ENCODE peak calls at places on chromosomes 4 and X, in seven cellular contexts. D is heart left ventricle, S is thyroid gland, P is fibroblast of lung, G is HepG2, H is esophagus squamous epithelium, V is colonic mucosa. Z is an unnamed sample. For H3K4me1, the result is how much of the 10 kb centered on the place peaks cover.

GRCh38 chr4:170651786-170652185 is 562.0 kb upstream of the AADAT start:
- DNase-seq in V (no peak), S (no peak), G (no peak), P (peak), H (no peak), D (no peak), Z (no peak)

GRCh38 chr4:112514449-112515277 is 1.3 kb downstream of the NEUROG2 start:
- DNase-seq in D (no peak), S (no peak), G (no peak), V (no peak), H (no peak), P (no peak), Z (peak)

GRCh38 chr4:150217192-150217591 is 138.9 kb downstream of the DCLK2 start:
- DNase-seq in D (no peak), S (peak), G (peak), P (peak), H (no peak), V (no peak), Z (no peak)

GRCh38 chrX:135513140-135513535 is 7.3 kb upstream of the INTS6L start:
- DNase-seq in P (no peak), D (no peak), V (no peak), G (no peak), S (no peak), H (no peak), Z (no peak)

GRCh38 chrX:108527724-108528123 is 88.1 kb downstream of the COL4A5 start:
- DNase-seq in V (no peak), P (no peak), S (no peak), G (no peak), D (no peak), H (no peak), Z (no peak)

GRCh38 chrX:84047339-84047738 is 140.7 kb downstream of the RPS6KA6 start:
- DNase-seq in S (no peak), H (no peak), D (no peak), G (no peak), V (no peak), P (no peak), Z (no peak)

GRCh38 chr4:147578057-147578476 is 39.1 kb upstream of the TMEM184C start:
- DNase-seq in H (no peak), D (no peak), P (peak), S (peak), V (no peak), G (peak), Z (no peak)

GRCh38 chr4:4420421-4420820 is 33.5 kb downstream of the NSG1 start:
- DNase-seq in V (no peak), G (no peak), P (no peak), H (no peak), D (no peak), S (no peak), Z (no peak)

GRCh38 chrX:386768-387575 is at the start of gene PPP2R3B:
- DNase-seq in V (peak), D (peak), H (no peak), P (peak), S (peak), G (peak), Z (peak)

GRCh38 chrX:19695884-19696283 is 180.6 kb upstream of the MAP3K15 start:
- DNase-seq in G (no peak), H (no peak), V (no peak), P (no peak), S (no peak), D (no peak), Z (no peak)

GRCh38 chr4:177052211-177052725 is 257.4 kb upstream of the NEIL3 start:
- DNase-seq in V (no peak), H (no peak), G (no peak), S (no peak), D (no peak), P (no peak), Z (no peak)

GRCh38 chr4:105158837-105159236 is 12.2 kb downstream of the TET2 start:
- DNase-seq in P (peak), V (no peak), H (no peak), D (no peak), G (peak), S (peak), Z (no peak)

GRCh38 chrX:42920752-42921151 is 142.8 kb upstream of the PPP1R2C start:
- DNase-seq in G (no peak), P (no peak), H (no peak), S (no peak), D (no peak), V (no peak), Z (no peak)

GRCh38 chr4:175330652-175331051 is 412.5 kb downstream of the ADAM29 start:
- DNase-seq in V (no peak), S (no peak), P (peak), D (no peak), G (no peak), H (no peak), Z (no peak)

GRCh38 chr4:164204434-164204833 is 549.5 kb upstream of the SMIM31 start:
- DNase-seq in S (no peak), D (no peak), G (peak), H (no peak), P (peak), V (no peak), Z (peak)

GRCh38 chrX:87338510-87338909 is 179.1 kb upstream of the KLHL4 start:
- DNase-seq in V (no peak), H (no peak), P (peak), D (no peak), G (peak), S (no peak), Z (no peak)

GRCh38 chr4:173301518-173302201 is 32.5 kb downstream of the HMGB2 start:
- DNase-seq in P (peak), H (no peak), S (no peak), G (no peak), V (no peak), D (no peak), Z (no peak)

GRCh38 chrX:139125916-139126315 is 404.6 kb upstream of the F9 start:
- DNase-seq in P (no peak), S (no peak), D (no peak), V (no peak), H (no peak), G (no peak), Z (no peak)

GRCh38 chr4:169252339-169253086 is 18.2 kb downstream of the SH3RF1 start:
- DNase-seq in H (no peak), S (no peak), D (no peak), P (peak), V (no peak), G (no peak), Z (no peak)
- H3K4me1 ChIP-seq in H (half or more), S (half or more), D (under half), P (under half), V (under half), G (half or more), Z (half or more)

DNA sequence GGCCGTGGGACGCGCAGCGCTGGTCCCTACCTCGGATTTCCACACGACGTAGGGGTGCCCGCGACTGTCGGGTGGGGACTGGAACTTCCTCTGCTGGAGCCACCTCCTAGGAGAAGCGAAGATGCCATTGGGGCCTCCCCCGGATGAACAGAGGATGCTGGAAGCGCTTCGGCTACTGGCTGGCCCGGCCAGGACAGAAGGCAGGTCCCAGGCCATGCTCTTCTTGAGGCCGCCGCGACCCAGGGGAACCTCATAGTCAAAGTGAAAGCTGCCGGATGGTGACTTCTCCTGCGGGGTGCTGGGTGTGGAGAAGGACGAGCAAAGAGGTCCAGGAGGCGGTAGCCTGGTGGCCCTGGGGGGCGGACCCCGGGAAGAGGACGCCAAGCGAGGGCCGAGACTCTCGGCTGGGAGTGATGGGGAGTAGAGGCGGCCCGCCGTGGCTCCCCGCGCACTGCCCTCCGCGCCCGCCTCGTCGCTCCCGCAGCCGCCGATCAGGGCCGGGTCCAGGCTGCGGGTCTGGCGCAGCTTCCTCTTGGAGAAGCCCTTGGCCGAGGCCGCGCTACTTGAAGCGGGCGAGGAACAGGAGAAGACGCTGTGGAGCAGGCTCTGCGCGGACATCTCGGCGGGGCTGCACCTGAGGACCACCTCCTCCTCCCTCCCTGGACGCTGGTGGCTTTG is 1.4 kb downstream of the ARHGAP6 start:
- DNase-seq in H (no peak), G (no peak), D (no peak), V (no peak), P (peak), S (no peak), Z (no peak)
- TF ChIP-seq CTCF in H (no peak), G (no peak), D (no peak), V (no peak), P (no peak), S (no peak), Z (no peak)

GRCh38 chrX:154728791-154729190 is 22.1 kb downstream of the GAB3 start:
- DNase-seq in S (no peak), P (no peak), D (no peak), V (no peak), G (no peak), H (no peak), Z (no peak)
- H3K4me1 ChIP-seq in S (under half), P (under half), D (half or more), V (under half), G (under half), H (half or more), Z (under half)

GRCh38 chrX:21375795-21376069 is 1.5 kb downstream of the CNKSR2 start:
- DNase-seq in G (no peak), D (no peak), P (no peak), V (no peak), H (no peak), S (no peak), Z (no peak)
- TF ChIP-seq CTCF in G (no peak), D (no peak), P (peak), V (no peak), H (no peak), S (no peak), Z (no peak)

DNA sequence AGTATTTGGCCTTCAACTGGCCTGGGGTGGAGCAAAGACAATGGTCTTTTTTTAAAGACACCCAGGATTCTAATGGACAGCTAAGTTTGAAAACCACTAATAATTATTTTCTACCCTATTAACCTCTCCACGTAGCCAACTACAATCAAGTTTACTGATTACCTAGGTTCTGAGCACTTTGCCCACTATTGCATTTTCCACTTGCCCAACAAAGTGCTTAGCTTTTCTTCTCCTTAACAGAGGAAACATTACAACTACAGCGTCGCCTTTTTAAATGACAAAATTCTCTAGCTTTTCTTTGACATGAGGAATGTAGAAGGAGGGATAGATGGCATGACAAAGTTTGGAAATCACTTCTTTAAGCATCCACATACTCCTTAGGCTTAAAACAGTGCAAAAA is 2.0 kb downstream of the CHIC2 start:
- DNase-seq in V (no peak), P (no peak), H (no peak), D (no peak), G (no peak), S (no peak), Z (no peak)
- H3K4me1 ChIP-seq in V (under half), P (under half), H (half or more), D (under half), G (half or more), S (under half), Z (under half)

DNA sequence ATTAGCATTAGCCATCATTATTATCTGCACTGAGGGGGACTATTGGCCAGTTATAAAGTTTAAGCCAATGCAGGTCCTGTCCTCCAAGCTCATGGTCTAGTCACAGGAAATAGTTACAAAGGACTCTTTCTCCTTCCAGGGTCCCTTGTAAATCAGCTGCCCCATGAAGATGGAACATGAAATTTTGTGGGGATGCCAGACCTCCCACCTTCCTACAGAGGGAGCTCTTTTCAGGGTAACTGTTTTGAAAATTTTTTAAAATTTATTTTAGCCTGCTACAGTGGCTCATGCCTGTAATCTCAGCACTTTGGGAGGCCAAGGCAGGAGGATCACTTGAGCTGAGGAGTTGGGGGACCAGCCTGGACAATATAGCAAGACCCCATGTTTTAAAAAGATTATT is 124.4 kb upstream of the SLC34A2 start:
- DNase-seq in H (no peak), G (no peak), S (no peak), P (no peak), V (no peak), D (no peak), Z (no peak)
- TF ChIP-seq CTCF in H (peak), G (peak), S (no peak), P (peak), V (no peak), D (no peak), Z (peak)